ENCODE peak calls at places on chromosomes 11 and 22, in seven cellular contexts. G is DMS 273 treated with DMSO at 0.1 percent for 48 hours, S is IMR-90, J is NCI-H2081, A is Kasumi-1, Q is NCI-H2029, R is astrocyte of the spinal cord. V is an unnamed sample.

GRCh38 chr11:40166892-40167291 is 1292.6 kb downstream of the LRRC4C start:
- DNase-seq in J (no peak), G (no peak), R (no peak), Q (no peak), S (no peak), A (no peak), V (peak)

GRCh38 chr22:49687333-49687732 is 140.3 kb downstream of the BRD1 start:
- DNase-seq in G (no peak), J (no peak), A (no peak), Q (no peak), S (no peak), R (no peak), V (no peak)

GRCh38 chr11:117443269-117444186 is 115.9 kb downstream of the CEP164 start:
- DNase-seq in A (peak), Q (no peak), S (peak), J (peak), G (no peak), R (no peak), V (peak)

GRCh38 chr11:35949242-35949641 is 5.4 kb downstream of the LDLRAD3 start:
- DNase-seq in A (no peak), Q (no peak), G (no peak), J (no peak), R (no peak), S (no peak), V (no peak)

GRCh38 chr11:115122274-115122673 is 381.9 kb downstream of the CADM1 start:
- DNase-seq in Q (no peak), R (no peak), G (no peak), S (no peak), J (no peak), A (no peak), V (no peak)

GRCh38 chr22:36162127-36163034 is 1.8 kb upstream of the APOL3 start:
- DNase-seq in J (no peak), A (no peak), S (no peak), G (no peak), Q (no peak), R (no peak), V (no peak)

GRCh38 chr11:60363542-60364525 is 14.5 kb upstream of the MS4A7 start:
- DNase-seq in J (peak), G (no peak), A (peak), S (peak), R (peak), Q (peak), V (peak)

GRCh38 chr11:13216019-13217006 is 61.3 kb upstream of the BMAL1 start:
- DNase-seq in S (peak), Q (no peak), A (peak), J (no peak), R (peak), G (no peak), V (peak)

GRCh38 chr22:31229402-31230140 is 17.5 kb downstream of the LIMK2 start:
- DNase-seq in A (no peak), S (peak), J (peak), Q (peak), R (peak), G (peak), V (peak)

GRCh38 chr11:19393941-19394340 is 153.2 kb upstream of the E2F8 start:
- DNase-seq in A (no peak), S (peak), G (no peak), R (no peak), J (no peak), Q (no peak), V (peak)

GRCh38 chr11:57324154-57324885 is 432 bp downstream of the TNKS1BP1 start:
- DNase-seq in A (no peak), G (no peak), J (peak), R (peak), Q (no peak), S (peak), V (peak)

GRCh38 chr22:44413211-44413610 is 84.8 kb downstream of the RTL6 start:
- DNase-seq in A (no peak), Q (no peak), S (no peak), J (no peak), R (no peak), G (no peak), V (no peak)

GRCh38 chr11:2991477-2992233 is 474 bp downstream of the NAP1L4 start:
- DNase-seq in R (peak), S (peak), Q (peak), A (peak), J (peak), G (no peak), V (peak)

GRCh38 chr11:37942081-37942480 is 1344.0 kb upstream of the RAG2 start:
- DNase-seq in R (peak), A (no peak), Q (no peak), S (no peak), J (no peak), G (no peak), V (peak)

GRCh38 chr22:47153854-47154542 is 391.5 kb downstream of the TBC1D22A start:
- DNase-seq in R (no peak), Q (no peak), J (no peak), G (no peak), A (peak), S (peak), V (no peak)

GRCh38 chr11:45901646-45902045 is 5.4 kb downstream of the FREY1 start:
- DNase-seq in A (no peak), S (no peak), J (no peak), R (no peak), Q (no peak), G (no peak), V (no peak)

GRCh38 chr11:59158206-59159068 is 13.5 kb upstream of the DTX4 start:
- DNase-seq in S (peak), G (no peak), Q (peak), R (peak), A (peak), J (peak), V (peak)

GRCh38 chr22:44438481-44439131 is 59.4 kb downstream of the RTL6 start:
- DNase-seq in A (no peak), J (no peak), S (no peak), G (no peak), Q (no peak), R (no peak), V (no peak)

GRCh38 chr11:107549253-107549953 is 16.1 kb downstream of the ALKBH8 start:
- DNase-seq in S (peak), G (no peak), R (peak), Q (no peak), J (peak), A (peak), V (peak)

GRCh38 chr11:64313491-64314145 is 3.7 kb downstream of the TRMT112 start:
- DNase-seq in S (no peak), R (no peak), J (no peak), G (no peak), A (no peak), Q (no peak), V (no peak)

GRCh38 chr11:122721964-122722266 is 66.4 kb downstream of the UBASH3B start:
- DNase-seq in A (no peak), G (no peak), S (peak), J (no peak), Q (no peak), R (peak), V (peak)

GRCh38 chr11:71213696-71214552 is 38.5 kb downstream of the SHANK2 start:
- DNase-seq in R (no peak), J (no peak), A (no peak), S (no peak), G (no peak), Q (no peak), V (no peak)

GRCh38 chr22:45159652-45160462 is 3.9 kb upstream of the NUP50 start:
- DNase-seq in R (no peak), S (peak), J (no peak), Q (peak), A (no peak), G (peak), V (peak)

GRCh38 chr22:19862616-19863246 is 8.1 kb upstream of the GNB1L start:
- DNase-seq in G (no peak), Q (no peak), S (no peak), J (no peak), A (no peak), R (no peak), V (no peak)

GRCh38 chr11:84390441-84391078 is 1104.4 kb upstream of the CCDC90B start:
- DNase-seq in S (no peak), Q (no peak), R (peak), A (no peak), J (peak), G (no peak), V (no peak)

GRCh38 chr11:133898031-133898769 is 52.9 kb upstream of the SPATA19 start:
- DNase-seq in A (no peak), J (no peak), G (no peak), S (no peak), R (no peak), Q (no peak), V (no peak)